ENCODE peak calls at places on chromosomes 11 and 22, in six cellular contexts. G is sigmoid colon, A is hepatocyte, E is GM23248, M is GM12878, F is uterus. L is an unnamed sample.
A peak's percentile ranks its signal among the peaks of the same experiment; 100 is the strongest.

GRCh38 chr11:108511851-108512474 is 13.8 kb upstream of the POGLUT3 start:
- DNase-seq in M (no peak), E (peak; percentile 77), F (no peak), G (no peak), A (peak; percentile 10), L (no peak)

GRCh38 chr11:119377961-119378667 is 3.4 kb downstream of the USP2 start:
- DNase-seq in G (no peak), E (no peak), M (no peak), A (no peak), F (no peak), L (no peak)

GRCh38 chr22:40007826-40008710 is 13.3 kb downstream of the FAM83F start:
- DNase-seq in M (no peak), E (no peak), G (no peak), F (no peak), A (no peak), L (peak; percentile 24)

GRCh38 chr11:62539238-62539925 is 7.2 kb downstream of the AHNAK start:
- DNase-seq in M (no peak), E (peak; percentile 96), G (peak; percentile 93), A (peak; percentile 87), F (peak; percentile 91), L (peak; percentile 88)

GRCh38 chr11:104146421-104146820 is 17.5 kb downstream of the PDGFD start:
- DNase-seq in F (no peak), E (no peak), A (no peak), M (no peak), G (no peak), L (no peak)

GRCh38 chr11:6601041-6601461 is 2.4 kb downstream of the RRP8 start:
- DNase-seq in A (no peak), E (no peak), M (no peak), F (peak; percentile 17), G (peak; percentile 58), L (no peak)

GRCh38 chr22:32804036-32804435 is 2.5 kb downstream of the TIMP3 start:
- DNase-seq in F (peak; percentile 66), M (no peak), A (no peak), G (no peak), E (peak; percentile 90), L (no peak)

GRCh38 chr11:73453562-73453961 is 77.4 kb downstream of the RELT start:
- DNase-seq in E (peak; percentile 29), M (no peak), A (no peak), F (no peak), G (no peak), L (no peak)

GRCh38 chr11:105553015-105553414 is 56.9 kb upstream of the GRIA4 start:
- DNase-seq in G (no peak), M (no peak), F (no peak), E (no peak), A (peak; percentile 16), L (no peak)

GRCh38 chr22:22667966-22668880 is 23.8 kb downstream of the GGTLC2 start:
- DNase-seq in G (no peak), A (no peak), E (no peak), M (no peak), F (no peak), L (no peak)

GRCh38 chr11:125176866-125177265 is 12.3 kb downstream of the PKNOX2 start:
- DNase-seq in E (no peak), F (no peak), M (no peak), A (no peak), G (no peak), L (no peak)

GRCh38 chr11:17991799-17992433 is 20.9 kb downstream of the SERGEF start:
- DNase-seq in M (no peak), A (peak; percentile 72), G (no peak), E (peak; percentile 72), F (no peak), L (no peak)

GRCh38 chr11:108985611-108986279 is 320.9 kb downstream of the DDX10 start:
- DNase-seq in F (no peak), G (no peak), A (peak; percentile 8), M (no peak), E (peak; percentile 80), L (no peak)

GRCh38 chr22:43796567-43796966 is 15.5 kb downstream of the EFCAB6 start:
- DNase-seq in E (peak; percentile 62), G (no peak), M (no peak), A (peak; percentile 75), F (no peak), L (no peak)

GRCh38 chr11:67045314-67045713 is 11.3 kb upstream of the RHOD start:
- DNase-seq in E (peak; percentile 95), A (no peak), F (no peak), G (no peak), M (no peak), L (peak; percentile 50)

GRCh38 chr11:21205205-21205604 is 535.8 kb downstream of the NELL1 start:
- DNase-seq in M (no peak), A (no peak), F (no peak), G (no peak), E (no peak), L (no peak)

GRCh38 chr11:1888811-1889526 is 2.7 kb downstream of the PRR33 start:
- DNase-seq in G (no peak), F (no peak), E (no peak), A (no peak), M (no peak), L (no peak)

GRCh38 chr11:117927926-117928325 is 1.3 kb downstream of the TMPRSS13 start:
- DNase-seq in M (no peak), E (no peak), A (no peak), G (no peak), F (no peak), L (no peak)

GRCh38 chr11:35178862-35179261 is 39.9 kb downstream of the CD44 start:
- DNase-seq in A (no peak), F (no peak), M (no peak), G (no peak), E (peak; percentile 80), L (no peak)

GRCh38 chr11:134666273-134667174 is 254.5 kb upstream of the B3GAT1 start:
- DNase-seq in E (no peak), A (no peak), G (peak; percentile 41), F (no peak), M (no peak), L (no peak)

GRCh38 chr11:35526370-35526792 is 965 bp upstream of the PAMR1 start:
- DNase-seq in E (no peak), G (no peak), M (no peak), A (no peak), F (no peak), L (no peak)

GRCh38 chr11:9653871-9654270 is 10.0 kb upstream of the SWAP70 start:
- DNase-seq in E (no peak), M (no peak), G (no peak), A (no peak), F (no peak), L (no peak)

GRCh38 chr22:23163665-23164064 is 16.6 kb upstream of the BCR start:
- DNase-seq in M (no peak), E (peak; percentile 26), F (peak; percentile 46), A (no peak), G (peak; percentile 89), L (peak; percentile 37)

GRCh38 chr11:8717876-8718753 is 35.5 kb downstream of the RPL27A start:
- DNase-seq in E (peak; percentile 83), F (peak; percentile 79), G (peak; percentile 92), M (no peak), A (peak; percentile 72), L (peak; percentile 56)

GRCh38 chr22:39205344-39206021 is 39.3 kb downstream of the PDGFB start:
- DNase-seq in M (no peak), A (peak; percentile 65), E (peak; percentile 81), G (peak; percentile 32), F (peak; percentile 4), L (no peak)

DNA sequence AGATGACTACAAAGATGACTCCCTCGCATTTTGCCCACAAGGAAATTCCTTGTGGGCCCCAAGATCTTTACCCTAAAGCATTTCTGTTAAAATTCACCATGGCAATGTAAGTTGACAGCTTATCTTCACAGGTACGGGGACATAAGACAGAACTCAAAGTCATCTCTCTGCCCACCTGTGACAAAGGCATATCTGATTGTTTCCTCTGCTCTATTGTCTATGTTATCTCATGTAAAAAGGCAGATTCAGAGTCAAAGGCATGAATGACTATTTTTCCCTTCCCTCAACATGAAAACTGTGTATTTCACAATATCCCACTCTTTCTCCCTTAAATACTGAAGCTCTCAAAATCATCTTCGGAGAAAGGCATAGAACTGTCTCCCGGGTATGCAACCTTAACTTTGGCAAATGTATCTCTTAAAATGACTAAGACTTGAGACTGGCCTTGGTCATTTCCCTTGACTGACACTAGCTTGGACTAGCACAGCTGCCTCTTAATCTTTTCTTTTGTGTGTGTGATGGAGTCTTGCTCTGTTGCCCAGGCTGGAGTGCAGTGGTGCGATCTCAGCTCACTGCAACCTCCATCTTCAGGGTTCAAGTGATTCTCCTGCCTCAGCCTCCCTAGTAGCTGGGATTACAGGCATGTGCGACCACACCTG is 103.2 kb downstream of the MICAL3 start:
- DNase-seq in M (no peak), E (peak; percentile 12), G (no peak), F (no peak), A (no peak), L (no peak)
- H3K4me1 ChIP-seq in M (peaks cover 23% of the 10 kb centered on the region), E (peaks cover 34% of the 10 kb centered on the region), G (no peaks in the 10 kb centered on the region), F (peaks cover 42% of the 10 kb centered on the region), A (peaks cover 48% of the 10 kb centered on the region), L (peaks cover 87% of the 10 kb centered on the region)

DNA sequence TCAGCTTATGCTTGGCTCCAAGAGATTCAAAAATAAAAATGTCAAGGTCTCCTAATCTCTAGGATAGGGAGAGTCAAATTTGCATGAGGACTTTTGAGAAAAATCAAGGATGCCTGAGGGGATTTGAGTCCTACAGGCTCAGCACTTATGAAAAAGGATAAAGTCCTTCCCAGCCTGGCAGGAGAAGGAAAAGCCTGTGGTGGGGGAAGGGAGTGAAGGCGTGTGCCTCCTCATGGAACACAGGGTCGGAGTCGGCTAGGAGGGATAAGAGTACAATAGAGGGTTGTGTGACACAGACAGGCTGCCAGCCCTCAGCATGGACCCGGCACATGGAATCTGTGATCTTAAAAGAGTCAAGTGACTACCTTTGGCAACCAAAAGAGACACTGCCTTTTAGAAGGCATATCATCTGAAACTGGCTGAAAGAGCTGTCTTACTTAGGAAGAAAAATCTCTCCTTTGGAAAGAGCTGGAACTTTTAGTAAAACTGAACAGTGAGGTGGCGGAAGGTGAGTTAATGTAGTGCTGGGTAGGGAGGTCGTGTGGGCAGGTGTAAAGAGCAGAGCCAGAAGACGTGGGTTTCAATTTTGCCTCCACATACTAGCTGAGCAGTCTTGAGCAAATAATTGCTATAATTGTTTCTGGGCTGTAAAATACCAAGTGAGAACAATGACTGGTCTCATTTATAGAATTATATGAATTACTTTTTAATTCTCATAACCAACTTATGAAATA is 58.8 kb upstream of the RDX start:
- DNase-seq in M (no peak), A (peak; percentile 67), E (no peak), F (no peak), G (no peak), L (no peak)
- H3K27ac ChIP-seq in M (no peak overlapping the region), A (peak overlapping the region; percentile 86), E (no peak overlapping the region), F (no peak overlapping the region), G (no peak overlapping the region), L (no peak overlapping the region)

GRCh38 chr22:48891688-48892380 is 935.8 kb downstream of the BRD1 start:
- DNase-seq in M (no peak), A (no peak), F (no peak), G (no peak), E (no peak), L (peak; percentile 23)
- H3K9me3 ChIP-seq in M (no peaks in the 10 kb centered on the region), A (no peaks in the 10 kb centered on the region), F (no peaks in the 10 kb centered on the region), G (no peaks in the 10 kb centered on the region), E (no peaks in the 10 kb centered on the region), L (no peaks in the 10 kb centered on the region)

DNA sequence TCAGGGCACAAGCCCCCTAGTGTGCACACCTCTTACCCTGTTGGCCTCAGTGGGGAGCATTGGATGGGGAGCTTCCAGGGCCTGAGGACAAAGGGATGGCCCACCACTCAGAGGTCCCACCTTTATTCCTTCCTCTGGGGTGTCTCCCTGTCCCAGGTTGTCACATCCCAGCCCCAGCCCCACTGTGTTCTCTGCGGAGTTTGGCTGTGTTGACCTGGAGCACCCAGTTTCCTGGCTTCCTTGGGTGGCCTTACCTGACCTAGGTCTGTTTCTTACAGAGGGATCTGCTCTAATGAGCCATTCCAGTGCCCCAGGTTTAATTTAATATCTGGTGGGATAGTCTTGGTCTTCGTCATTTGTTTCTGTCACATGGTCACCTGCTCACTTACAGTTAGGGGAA is 38.8 kb upstream of the HORMAD2 start:
- DNase-seq in A (no peak), E (no peak), G (no peak), M (no peak), F (no peak), L (no peak)
- H3K4me1 ChIP-seq in A (peaks cover 17% of the 10 kb centered on the region), E (peaks cover 38% of the 10 kb centered on the region), G (no peaks in the 10 kb centered on the region), M (no peaks in the 10 kb centered on the region), F (peaks cover 2% of the 10 kb centered on the region), L (no peaks in the 10 kb centered on the region)